ENCODE peak calls at places on chromosome 13, in six cellular contexts. T, S, O, W, D and Z are unnamed samples.

GRCh38 chr13:38042771-38043170 is 173.2 kb upstream of the TRPC4 start:
- DNase-seq in S (no peak), D (no peak), W (no peak), O (no peak), T (no peak), Z (no peak)

GRCh38 chr13:113421673-113422270 is 31.5 kb downstream of the ADPRHL1 start:
- DNase-seq in T (no peak), W (no peak), D (no peak), O (no peak), S (no peak), Z (peak; percentile 47)

GRCh38 chr13:87680298-87680697 is 9.1 kb downstream of the SLITRK5 start:
- DNase-seq in S (no peak), O (no peak), W (no peak), T (no peak), D (no peak), Z (no peak)

GRCh38 chr13:113863511-113864302 is at the start of gene GAS6:
- DNase-seq in O (peak; percentile 78), W (no peak), S (peak; percentile 87), T (peak; percentile 79), D (no peak), Z (peak; percentile 54)

GRCh38 chr13:37806666-37807065 is 62.9 kb downstream of the TRPC4 start:
- DNase-seq in T (no peak), O (no peak), W (no peak), D (no peak), S (no peak), Z (no peak)

GRCh38 chr13:89695343-89696257 is 1651.9 kb upstream of the MIR17HG start:
- DNase-seq in O (peak; percentile 88), S (no peak), T (no peak), W (no peak), D (peak; percentile 47), Z (no peak)

GRCh38 chr13:48746816-48747215 is 93.1 kb downstream of the CYSLTR2 start:
- DNase-seq in D (no peak), O (no peak), S (no peak), W (no peak), T (no peak), Z (no peak)

GRCh38 chr13:82747948-82748347 is 1134.3 kb downstream of the SLITRK1 start:
- DNase-seq in D (no peak), W (peak; percentile 22), T (no peak), O (no peak), S (no peak), Z (no peak)

GRCh38 chr13:50594276-50594970 is 249.1 kb downstream of the DLEU7 start:
- DNase-seq in S (no peak), O (peak; percentile 73), W (no peak), D (peak; percentile 80), T (no peak), Z (no peak)

GRCh38 chr13:98922306-98922705 is 55.6 kb downstream of the DOCK9 start:
- DNase-seq in O (no peak), T (no peak), S (no peak), D (no peak), W (no peak), Z (no peak)

GRCh38 chr13:99980201-99981114 is 1.1 kb upstream of the ZIC2 start:
- DNase-seq in S (peak; percentile 77), T (peak; percentile 46), W (no peak), O (peak; percentile 96), D (no peak), Z (peak; percentile 52)

GRCh38 chr13:73898276-73898675 is 235.9 kb downstream of the KLF12 start:
- DNase-seq in T (no peak), D (no peak), O (no peak), W (peak; percentile 39), S (no peak), Z (peak; percentile 37)

GRCh38 chr13:94641432-94641941 is 39.8 kb downstream of the GPR180 start:
- DNase-seq in W (peak; percentile 61), D (no peak), S (no peak), T (no peak), O (no peak), Z (peak; percentile 88)

DNA sequence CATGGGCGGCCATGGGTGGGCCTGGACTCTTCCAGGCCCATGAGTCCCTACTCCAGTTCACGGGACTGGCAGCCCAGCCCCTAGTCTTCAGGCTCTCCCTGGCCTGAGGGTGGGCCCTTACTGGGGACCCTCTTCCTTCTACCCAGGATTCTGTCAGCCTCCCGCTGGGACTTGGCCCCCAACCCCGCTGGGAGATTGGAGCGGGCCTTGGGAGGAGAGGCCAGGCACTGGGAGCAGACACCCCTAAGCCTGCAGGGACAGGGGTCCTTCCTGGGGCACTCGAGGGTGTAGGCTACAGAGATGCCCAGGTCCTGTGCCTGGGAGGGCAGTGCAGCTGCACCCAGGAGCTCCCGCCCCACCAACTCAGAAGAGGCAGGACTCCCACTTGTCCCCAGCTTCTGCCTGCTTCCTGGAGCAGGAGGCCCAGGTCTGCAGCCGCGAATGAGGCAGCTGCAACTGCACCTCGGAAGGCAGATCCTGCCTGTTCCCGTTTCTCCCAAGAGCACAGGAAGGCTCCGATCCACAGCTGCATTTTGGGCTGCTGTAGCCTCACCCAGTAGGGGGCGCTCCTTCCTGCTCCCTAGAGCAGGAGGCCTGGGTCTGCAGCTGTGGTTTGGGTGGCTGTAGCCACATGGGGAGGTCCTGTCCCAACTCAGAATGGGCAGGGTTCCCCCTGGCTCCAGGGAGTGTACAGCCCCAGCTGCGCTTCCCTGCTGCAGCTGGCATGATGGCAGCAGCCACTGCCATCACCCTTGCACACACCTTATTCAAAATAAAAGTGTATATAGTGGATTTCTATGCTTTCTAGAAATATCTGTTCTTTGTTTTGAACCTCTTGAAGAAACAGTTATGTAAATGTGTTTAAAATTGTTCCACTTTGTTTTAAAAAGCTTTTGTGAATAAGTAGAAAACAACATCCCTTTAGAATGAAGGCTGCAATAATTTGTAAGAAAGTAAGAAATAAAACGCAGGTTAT is 46.8 kb downstream of the TEX26 start:
- DNase-seq in S (no peak), D (peak; percentile 36), W (no peak), O (peak; percentile 96), T (no peak), Z (no peak)
- TF ChIP-seq CTCF in S (peak; percentile 25), D (peak; percentile 29), W (peak; percentile 70), O (peak; percentile 98), T (peak; percentile 58), Z (peak; percentile 57)

GRCh38 chr13:28796938-28797257 is 23.2 kb upstream of the MTUS2 start:
- DNase-seq in O (no peak), S (no peak), T (no peak), W (no peak), D (no peak), Z (no peak)
- H3K4me3 ChIP-seq in O (no peak overlapping the region), S (no peak overlapping the region), T (no peak overlapping the region), W (no peak overlapping the region), D (no peak overlapping the region), Z (no peak overlapping the region)

GRCh38 chr13:51815848-51816247 is 11.9 kb upstream of the DHRS12 start:
- DNase-seq in D (no peak), W (no peak), S (no peak), T (no peak), O (no peak), Z (no peak)
- TF ChIP-seq CTCF in D (no peak), W (no peak), S (no peak), T (no peak), O (no peak), Z (no peak)

GRCh38 chr13:56378566-56378965 is 762.2 kb upstream of the PRR20A start:
- DNase-seq in S (no peak), T (no peak), O (no peak), W (no peak), D (no peak), Z (no peak)
- H3K4me3 ChIP-seq in S (no peak overlapping the region), T (no peak overlapping the region), O (no peak overlapping the region), W (no peak overlapping the region), D (no peak overlapping the region), Z (no peak overlapping the region)